ENCODE peak calls at places on chromosomes 4 and X, in nine cellular contexts. U is adrenal gland, K is colonic mucosa, D is HFF-Myc, Y is upper lobe of left lung, S is astrocyte, G is fibroblast of pulmonary artery, Z is astrocyte of the spinal cord, H is bronchial epithelial cell. P is an unnamed sample.
A peak's percentile ranks its signal among the peaks of the same experiment; 100 is the strongest.

GRCh38 chr4:11857881-11858280 is 429.2 kb upstream of the HS3ST1 start:
- DNase-seq in U (no peak), K (no peak), D (no peak), Y (no peak), S (no peak), G (no peak), Z (no peak), H (no peak), P (no peak)

GRCh38 chr4:38673109-38673978 is 9.3 kb downstream of the KLF3 start:
- DNase-seq in U (no peak), K (peak; percentile 96), D (peak; percentile 74), Y (peak; percentile 67), S (no peak), G (peak; percentile 42), Z (no peak), H (peak; percentile 94), P (peak; percentile 69)

GRCh38 chr4:136505020-136505419 is 1027.3 kb downstream of the PCDH18 start:
- DNase-seq in U (no peak), K (no peak), D (no peak), Y (no peak), S (peak; percentile 6), G (peak; percentile 4), Z (no peak), H (peak; percentile 38), P (no peak)

GRCh38 chr4:126230244-126230643 is 915.5 kb downstream of the FAT4 start:
- DNase-seq in U (no peak), K (no peak), D (no peak), Y (no peak), S (no peak), G (peak; percentile 9), Z (no peak), H (no peak), P (no peak)

GRCh38 chrX:132940727-132941162 is 17.7 kb downstream of the HS6ST2 start:
- DNase-seq in U (no peak), K (no peak), D (no peak), Y (no peak), S (no peak), G (no peak), Z (no peak), H (peak; percentile 75), P (no peak)

GRCh38 chr4:8859550-8860095 is 12.0 kb downstream of the HMX1 start:
- DNase-seq in U (no peak), K (no peak), D (no peak), Y (no peak), S (no peak), G (no peak), Z (no peak), H (no peak), P (no peak)

GRCh38 chr4:109444182-109444844 is 10.7 kb downstream of the SEC24B start:
- DNase-seq in U (no peak), K (no peak), D (no peak), Y (no peak), S (no peak), G (no peak), Z (no peak), H (no peak), P (no peak)

GRCh38 chr4:152591361-152591760 is 55.5 kb upstream of the FBXW7 start:
- DNase-seq in U (peak; percentile 77), K (peak; percentile 48), D (peak; percentile 7), Y (peak; percentile 42), S (peak; percentile 47), G (peak; percentile 33), Z (peak; percentile 33), H (peak; percentile 65), P (peak; percentile 31)

GRCh38 chr4:173578956-173579355 is 48.9 kb upstream of the HAND2 start:
- DNase-seq in U (no peak), K (no peak), D (no peak), Y (no peak), S (no peak), G (no peak), Z (no peak), H (no peak), P (no peak)

GRCh38 chrX:100980608-100981497 is 11.3 kb downstream of the ARL13A start:
- DNase-seq in U (peak; percentile 58), K (no peak), D (no peak), Y (peak; percentile 85), S (peak; percentile 72), G (peak; percentile 69), Z (peak; percentile 81), H (peak; percentile 59), P (peak; percentile 30)

GRCh38 chr4:8586671-8587468 is 5.7 kb upstream of the CPZ start:
- DNase-seq in U (no peak), K (no peak), D (no peak), Y (peak; percentile 18), S (no peak), G (no peak), Z (no peak), H (peak; percentile 11), P (no peak)

GRCh38 chrX:48491809-48492208 is 15.8 kb downstream of the FTSJ1 start:
- DNase-seq in U (no peak), K (no peak), D (no peak), Y (no peak), S (no peak), G (no peak), Z (no peak), H (no peak), P (no peak)

GRCh38 chrX:142233400-142233799 is 28.3 kb upstream of the MAGEC2 start:
- DNase-seq in U (no peak), K (no peak), D (no peak), Y (no peak), S (no peak), G (no peak), Z (no peak), H (no peak), P (no peak)

GRCh38 chr4:146255874-146256273 is 41.5 kb downstream of the REELD1 start:
- DNase-seq in U (no peak), K (no peak), D (no peak), Y (no peak), S (peak; percentile 95), G (peak; percentile 78), Z (peak; percentile 68), H (peak; percentile 57), P (peak; percentile 77)

GRCh38 chr4:8828869-8829268 is 42.8 kb downstream of the HMX1 start:
- DNase-seq in U (no peak), K (no peak), D (no peak), Y (peak; percentile 5), S (no peak), G (no peak), Z (no peak), H (no peak), P (no peak)

GRCh38 chrX:52217494-52218160 is 32.9 kb downstream of the MAGED4 start:
- DNase-seq in U (no peak), K (no peak), D (no peak), Y (no peak), S (no peak), G (no peak), Z (no peak), H (no peak), P (no peak)

GRCh38 chr4:186701273-186701672 is 22.4 kb downstream of the FAT1 start:
- DNase-seq in U (no peak), K (no peak), D (no peak), Y (no peak), S (peak; percentile 83), G (peak; percentile 85), Z (peak; percentile 77), H (no peak), P (peak; percentile 68)

DNA sequence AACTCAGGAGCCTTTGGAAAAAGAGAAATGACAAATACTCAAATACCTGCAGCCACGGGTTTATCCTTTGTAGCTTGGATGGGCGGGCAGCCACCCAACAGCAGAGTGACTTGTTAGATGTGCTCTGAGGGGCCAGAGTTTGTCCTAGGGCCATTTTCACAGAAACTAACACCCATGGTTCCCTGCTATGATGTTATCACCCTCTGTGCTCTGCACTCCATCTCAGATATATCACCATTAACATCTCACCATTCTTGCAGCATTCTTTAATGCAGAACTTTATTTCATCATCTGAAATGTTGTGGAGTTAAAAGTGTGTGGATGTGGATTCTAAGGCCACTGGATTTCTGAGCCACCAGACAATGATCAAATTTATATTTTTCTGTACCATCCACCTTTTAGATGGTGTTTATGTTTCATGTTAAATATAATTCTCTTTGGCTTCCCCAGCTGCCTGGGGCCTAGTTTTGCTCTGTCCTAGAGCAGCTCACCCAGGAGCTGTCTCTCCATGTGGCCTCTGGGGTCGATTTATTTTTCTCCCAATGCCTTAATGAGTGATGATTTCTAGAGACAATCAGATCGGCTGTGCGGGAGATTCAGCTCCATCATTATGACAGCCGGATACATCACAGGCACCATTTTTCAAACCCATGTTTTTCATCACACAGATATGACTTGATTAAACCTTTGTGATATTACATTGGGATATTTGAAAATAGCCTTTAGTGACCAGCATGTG is 380.8 kb downstream of the BCOR start:
- DNase-seq in U (no peak), K (no peak), D (no peak), Y (no peak), S (no peak), G (no peak), Z (no peak), H (no peak), P (no peak)
- H3K4me3 ChIP-seq in U (no peak overlapping the region), K (no peak overlapping the region), D (no peak overlapping the region), Y (no peak overlapping the region), S (no peak overlapping the region), G (no peak overlapping the region), Z (no peak overlapping the region), H (no peak overlapping the region), P (no peak overlapping the region)

GRCh38 chr4:75555294-75556164 is at the start of gene ODAPH:
- DNase-seq in U (no peak), K (no peak), D (no peak), Y (no peak), S (peak; percentile 86), G (no peak), Z (peak; percentile 83), H (peak; percentile 90), P (no peak)
- TF ChIP-seq CTCF in U (no peak), K (no peak), D (no peak), Y (no peak), S (peak; percentile 10), G (no peak), Z (peak; percentile 5), H (no peak), P (peak; percentile 7)

DNA sequence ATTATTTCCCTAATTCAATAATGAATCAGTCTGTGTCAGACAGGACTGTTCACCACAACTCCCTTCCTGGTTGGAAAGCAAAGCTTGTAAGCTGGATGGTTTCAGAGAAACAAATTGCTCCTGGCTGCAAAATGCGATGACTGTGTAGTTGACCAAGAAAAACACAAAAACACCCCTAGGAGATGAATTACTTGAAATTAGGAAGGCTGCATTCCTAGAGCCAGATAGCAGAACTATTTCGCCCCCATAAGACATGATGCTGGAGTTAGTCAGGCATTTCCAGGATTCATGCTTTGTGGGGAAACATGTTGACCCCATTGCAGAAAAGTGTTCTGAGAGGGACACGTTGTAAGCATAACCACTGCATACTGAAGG is 208.5 kb downstream of the CHIC2 start:
- DNase-seq in U (no peak), K (no peak), D (no peak), Y (no peak), S (peak; percentile 99), G (peak; percentile 78), Z (peak; percentile 84), H (peak; percentile 80), P (peak; percentile 95)
- H3K4me3 ChIP-seq in U (no peak overlapping the region), K (no peak overlapping the region), D (no peak overlapping the region), Y (no peak overlapping the region), S (no peak overlapping the region), G (no peak overlapping the region), Z (no peak overlapping the region), H (no peak overlapping the region), P (no peak overlapping the region)

GRCh38 chrX:139475432-139475831 is 55.1 kb upstream of the F9 start:
- DNase-seq in U (no peak), K (no peak), D (no peak), Y (no peak), S (no peak), G (no peak), Z (no peak), H (no peak), P (no peak)
- TF ChIP-seq CTCF in U (no peak), K (no peak), D (no peak), Y (no peak), S (no peak), G (no peak), Z (no peak), H (no peak), P (no peak)

P was measured in AG10803.